ENCODE peak calls at places on chromosomes 4 and X, in seven cellular contexts. One of them, this sample, is unnamed. For H3K4me1, the result is how much of the 10 kb centered on the place peaks cover.

GRCh38 chrX:22109442-22109841 is 77.3 kb downstream of the PHEX start:
- DNase-seq in transverse colon: no peak
- DNase-seq in psoas muscle: no peak
- DNase-seq in kidney: no peak
- DNase-seq in OCI-LY7: no peak
- DNase-seq in esophagus squamous epithelium: no peak
- DNase-seq in osteoblast: peak
- DNase-seq in this sample: no peak

GRCh38 chr4:113131146-113131545 is 81.7 kb downstream of the ANK2 start:
- DNase-seq in transverse colon: no peak
- DNase-seq in psoas muscle: no peak
- DNase-seq in kidney: no peak
- DNase-seq in OCI-LY7: no peak
- DNase-seq in esophagus squamous epithelium: no peak
- DNase-seq in osteoblast: no peak
- DNase-seq in this sample: no peak

GRCh38 chr4:30605616-30606015 is 114.6 kb upstream of the PCDH7 start:
- DNase-seq in transverse colon: no peak
- DNase-seq in psoas muscle: no peak
- DNase-seq in kidney: no peak
- DNase-seq in OCI-LY7: no peak
- DNase-seq in esophagus squamous epithelium: no peak
- DNase-seq in osteoblast: no peak
- DNase-seq in this sample: no peak

GRCh38 chr4:28369504-28369903 is 1508.9 kb downstream of the STIM2 start:
- DNase-seq in transverse colon: no peak
- DNase-seq in psoas muscle: no peak
- DNase-seq in kidney: no peak
- DNase-seq in OCI-LY7: no peak
- DNase-seq in esophagus squamous epithelium: no peak
- DNase-seq in osteoblast: no peak
- DNase-seq in this sample: no peak

GRCh38 chr4:76665139-76665538 is 230.1 kb downstream of the SHROOM3 start:
- DNase-seq in transverse colon: peak
- DNase-seq in psoas muscle: no peak
- DNase-seq in kidney: no peak
- DNase-seq in OCI-LY7: no peak
- DNase-seq in esophagus squamous epithelium: no peak
- DNase-seq in osteoblast: no peak
- DNase-seq in this sample: peak

GRCh38 chr4:40721730-40722171 is 28.0 kb upstream of the NSUN7 start:
- DNase-seq in transverse colon: no peak
- DNase-seq in psoas muscle: no peak
- DNase-seq in kidney: no peak
- DNase-seq in OCI-LY7: no peak
- DNase-seq in esophagus squamous epithelium: no peak
- DNase-seq in osteoblast: no peak
- DNase-seq in this sample: no peak

GRCh38 chr4:56995525-56995924 is 16.8 kb downstream of the POLR2B start:
- DNase-seq in transverse colon: peak
- DNase-seq in psoas muscle: peak
- DNase-seq in kidney: no peak
- DNase-seq in OCI-LY7: no peak
- DNase-seq in esophagus squamous epithelium: no peak
- DNase-seq in osteoblast: peak
- DNase-seq in this sample: peak

GRCh38 chr4:28518781-28519180 is 1658.1 kb downstream of the STIM2 start:
- DNase-seq in transverse colon: no peak
- DNase-seq in psoas muscle: no peak
- DNase-seq in kidney: no peak
- DNase-seq in OCI-LY7: no peak
- DNase-seq in esophagus squamous epithelium: no peak
- DNase-seq in osteoblast: no peak
- DNase-seq in this sample: no peak

GRCh38 chr4:8033067-8033755 is 93.5 kb upstream of the AFAP1 start:
- DNase-seq in transverse colon: no peak
- DNase-seq in psoas muscle: no peak
- DNase-seq in kidney: no peak
- DNase-seq in OCI-LY7: no peak
- DNase-seq in esophagus squamous epithelium: no peak
- DNase-seq in osteoblast: peak
- DNase-seq in this sample: no peak

GRCh38 chr4:183798249-183798920 is 106.7 kb upstream of the STOX2 start:
- DNase-seq in transverse colon: peak
- DNase-seq in psoas muscle: no peak
- DNase-seq in kidney: peak
- DNase-seq in OCI-LY7: no peak
- DNase-seq in esophagus squamous epithelium: no peak
- DNase-seq in osteoblast: no peak
- DNase-seq in this sample: peak

GRCh38 chr4:113327513-113327912 is 278.1 kb downstream of the ANK2 start:
- DNase-seq in transverse colon: no peak
- DNase-seq in psoas muscle: no peak
- DNase-seq in kidney: no peak
- DNase-seq in OCI-LY7: no peak
- DNase-seq in esophagus squamous epithelium: no peak
- DNase-seq in osteoblast: no peak
- DNase-seq in this sample: peak

GRCh38 chr4:41216294-41217019 is 2.1 kb upstream of the APBB2 start:
- DNase-seq in transverse colon: peak
- DNase-seq in psoas muscle: peak
- DNase-seq in kidney: peak
- DNase-seq in OCI-LY7: peak
- DNase-seq in esophagus squamous epithelium: no peak
- DNase-seq in osteoblast: peak
- DNase-seq in this sample: peak

GRCh38 chrX:77009691-77010090 is 437.5 kb upstream of the FGF16 start:
- DNase-seq in transverse colon: no peak
- DNase-seq in psoas muscle: no peak
- DNase-seq in kidney: no peak
- DNase-seq in OCI-LY7: no peak
- DNase-seq in esophagus squamous epithelium: no peak
- DNase-seq in osteoblast: no peak
- DNase-seq in this sample: no peak

GRCh38 chr4:105613326-105613725 is 60.9 kb downstream of the ARHGEF38 start:
- DNase-seq in transverse colon: no peak
- DNase-seq in psoas muscle: no peak
- DNase-seq in kidney: no peak
- DNase-seq in OCI-LY7: no peak
- DNase-seq in esophagus squamous epithelium: no peak
- DNase-seq in osteoblast: no peak
- DNase-seq in this sample: no peak

GRCh38 chr4:39855909-39856512 is 121.7 kb downstream of the PDS5A start:
- DNase-seq in transverse colon: no peak
- DNase-seq in psoas muscle: no peak
- DNase-seq in kidney: no peak
- DNase-seq in OCI-LY7: no peak
- DNase-seq in esophagus squamous epithelium: no peak
- DNase-seq in osteoblast: no peak
- DNase-seq in this sample: peak

GRCh38 chr4:1366371-1367229 is 19.6 kb downstream of the UVSSA start:
- DNase-seq in transverse colon: no peak
- DNase-seq in psoas muscle: no peak
- DNase-seq in kidney: peak
- DNase-seq in OCI-LY7: no peak
- DNase-seq in esophagus squamous epithelium: no peak
- DNase-seq in osteoblast: peak
- DNase-seq in this sample: no peak

GRCh38 chr4:7431696-7432530 is 2.8 kb downstream of the PSAPL1 start:
- DNase-seq in transverse colon: no peak
- DNase-seq in psoas muscle: no peak
- DNase-seq in kidney: no peak
- DNase-seq in OCI-LY7: no peak
- DNase-seq in esophagus squamous epithelium: no peak
- DNase-seq in osteoblast: peak
- DNase-seq in this sample: no peak

GRCh38 chr4:25107827-25108516 is 52.3 kb downstream of the SEPSECS start:
- DNase-seq in transverse colon: peak
- DNase-seq in psoas muscle: no peak
- DNase-seq in kidney: no peak
- DNase-seq in OCI-LY7: no peak
- DNase-seq in esophagus squamous epithelium: no peak
- DNase-seq in osteoblast: no peak
- DNase-seq in this sample: peak

GRCh38 chrX:45710081-45710801 is 509.6 kb upstream of the DIPK2B start:
- DNase-seq in transverse colon: no peak
- DNase-seq in psoas muscle: no peak
- DNase-seq in kidney: no peak
- DNase-seq in OCI-LY7: no peak
- DNase-seq in esophagus squamous epithelium: no peak
- DNase-seq in osteoblast: peak
- DNase-seq in this sample: no peak

GRCh38 chrX:70970482-70970999 is 39.6 kb upstream of the SLC7A3 start:
- DNase-seq in transverse colon: no peak
- DNase-seq in psoas muscle: no peak
- DNase-seq in kidney: no peak
- DNase-seq in OCI-LY7: peak
- DNase-seq in esophagus squamous epithelium: no peak
- DNase-seq in osteoblast: peak
- DNase-seq in this sample: peak

GRCh38 chr4:23006756-23007155 is 314.0 kb downstream of the GBA3 start:
- DNase-seq in transverse colon: no peak
- DNase-seq in psoas muscle: no peak
- DNase-seq in kidney: no peak
- DNase-seq in OCI-LY7: no peak
- DNase-seq in esophagus squamous epithelium: no peak
- DNase-seq in osteoblast: no peak
- DNase-seq in this sample: no peak

GRCh38 chrX:152878976-152879755 is 18.7 kb upstream of the ZNF185 start:
- DNase-seq in transverse colon: no peak
- DNase-seq in psoas muscle: no peak
- DNase-seq in kidney: peak
- DNase-seq in OCI-LY7: no peak
- DNase-seq in esophagus squamous epithelium: no peak
- DNase-seq in osteoblast: no peak
- DNase-seq in this sample: no peak

GRCh38 chr4:37604464-37604863 is 81.7 kb downstream of the RELL1 start:
- DNase-seq in transverse colon: no peak
- DNase-seq in psoas muscle: no peak
- DNase-seq in kidney: no peak
- DNase-seq in OCI-LY7: no peak
- DNase-seq in esophagus squamous epithelium: no peak
- DNase-seq in osteoblast: no peak
- DNase-seq in this sample: no peak

GRCh38 chr4:72629540-72629939 is 60.5 kb upstream of the ADAMTS3 start:
- DNase-seq in transverse colon: no peak
- DNase-seq in psoas muscle: no peak
- DNase-seq in kidney: no peak
- DNase-seq in OCI-LY7: no peak
- DNase-seq in esophagus squamous epithelium: no peak
- DNase-seq in osteoblast: no peak
- DNase-seq in this sample: no peak

GRCh38 chrX:107766470-107767140 is 9.0 kb downstream of the TSC22D3 start:
- DNase-seq in transverse colon: peak
- DNase-seq in psoas muscle: peak
- DNase-seq in kidney: no peak
- DNase-seq in OCI-LY7: no peak
- DNase-seq in esophagus squamous epithelium: no peak
- DNase-seq in osteoblast: no peak
- DNase-seq in this sample: no peak

GRCh38 chr4:101339332-101339731 is 8.0 kb downstream of the PPP3CA start:
- DNase-seq in transverse colon: no peak
- DNase-seq in psoas muscle: no peak
- DNase-seq in kidney: no peak
- DNase-seq in OCI-LY7: no peak
- DNase-seq in esophagus squamous epithelium: no peak
- DNase-seq in osteoblast: no peak
- DNase-seq in this sample: no peak
- H3K4me3 ChIP-seq in transverse colon: no peak
- H3K4me3 ChIP-seq in psoas muscle: no peak
- H3K4me3 ChIP-seq in kidney: no peak
- H3K4me3 ChIP-seq in OCI-LY7: no peak
- H3K4me3 ChIP-seq in esophagus squamous epithelium: no peak
- H3K4me3 ChIP-seq in osteoblast: no peak
- H3K4me3 ChIP-seq in this sample: no peak

GRCh38 chr4:119025440-119025839 is 110.2 kb upstream of the MYOZ2 start:
- DNase-seq in transverse colon: peak
- DNase-seq in psoas muscle: no peak
- DNase-seq in kidney: no peak
- DNase-seq in OCI-LY7: no peak
- DNase-seq in esophagus squamous epithelium: no peak
- DNase-seq in osteoblast: no peak
- DNase-seq in this sample: peak

GRCh38 chr4:119026662-119027444 is 108.8 kb upstream of the MYOZ2 start:
- DNase-seq in transverse colon: peak
- DNase-seq in psoas muscle: peak
- DNase-seq in kidney: no peak
- DNase-seq in OCI-LY7: no peak
- DNase-seq in esophagus squamous epithelium: no peak
- DNase-seq in osteoblast: no peak
- DNase-seq in this sample: no peak

GRCh38 chr4:119025916-119026661 is 109.5 kb upstream of the MYOZ2 start:
- DNase-seq in transverse colon: peak
- DNase-seq in psoas muscle: peak
- DNase-seq in kidney: no peak
- DNase-seq in OCI-LY7: no peak
- DNase-seq in esophagus squamous epithelium: no peak
- DNase-seq in osteoblast: peak
- DNase-seq in this sample: peak

GRCh38 chr4:119027815-119028214 is 107.8 kb upstream of the MYOZ2 start:
- DNase-seq in transverse colon: no peak
- DNase-seq in psoas muscle: no peak
- DNase-seq in kidney: no peak
- DNase-seq in OCI-LY7: no peak
- DNase-seq in esophagus squamous epithelium: no peak
- DNase-seq in osteoblast: no peak
- DNase-seq in this sample: no peak

GRCh38 chr4:119024102-119024501 is 111.5 kb upstream of the MYOZ2 start:
- DNase-seq in transverse colon: no peak
- DNase-seq in psoas muscle: no peak
- DNase-seq in kidney: no peak
- DNase-seq in OCI-LY7: no peak
- DNase-seq in esophagus squamous epithelium: no peak
- DNase-seq in osteoblast: no peak
- DNase-seq in this sample: no peak
- H3K27ac ChIP-seq in transverse colon: peak
- H3K27ac ChIP-seq in psoas muscle: peak
- H3K27ac ChIP-seq in kidney: no peak
- H3K27ac ChIP-seq in OCI-LY7: no peak
- H3K27ac ChIP-seq in esophagus squamous epithelium: peak
- H3K27ac ChIP-seq in osteoblast: no peak
- H3K27ac ChIP-seq in this sample: no peak

GRCh38 chr4:86543080-86543479 is 51.0 kb upstream of the PTPN13 start:
- DNase-seq in transverse colon: no peak
- DNase-seq in psoas muscle: no peak
- DNase-seq in kidney: no peak
- DNase-seq in OCI-LY7: no peak
- DNase-seq in esophagus squamous epithelium: no peak
- DNase-seq in osteoblast: no peak
- DNase-seq in this sample: no peak
- H3K4me1 ChIP-seq in transverse colon: under half
- H3K4me1 ChIP-seq in psoas muscle: under half
- H3K4me1 ChIP-seq in kidney: under half
- H3K4me1 ChIP-seq in OCI-LY7: under half
- H3K4me1 ChIP-seq in esophagus squamous epithelium: under half
- H3K4me1 ChIP-seq in osteoblast: under half
- H3K4me1 ChIP-seq in this sample: under half

DNA sequence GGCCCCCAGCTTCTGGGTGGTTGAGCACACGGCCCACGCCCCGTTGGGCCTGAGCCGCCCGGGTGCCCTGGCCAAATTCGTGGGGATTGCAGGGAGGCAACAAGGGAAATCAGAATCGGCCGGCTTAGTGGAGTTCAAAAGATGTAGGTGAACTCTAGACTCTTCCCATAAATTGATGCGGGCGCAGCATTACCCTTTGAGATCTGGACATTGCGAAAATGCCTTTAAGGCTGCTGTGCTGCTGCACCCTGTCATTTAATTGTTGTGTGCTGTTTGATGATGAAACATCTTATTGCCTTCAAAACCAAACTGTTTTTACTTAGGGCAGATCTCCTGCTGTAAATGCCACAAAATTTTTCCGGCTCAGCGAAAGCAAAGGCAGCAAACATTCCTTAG is 409 bp upstream of the MPP1 start:
- DNase-seq in transverse colon: no peak
- DNase-seq in psoas muscle: no peak
- DNase-seq in kidney: no peak
- DNase-seq in OCI-LY7: no peak
- DNase-seq in esophagus squamous epithelium: no peak
- DNase-seq in osteoblast: peak
- DNase-seq in this sample: peak
- H3K4me3 ChIP-seq in transverse colon: peak
- H3K4me3 ChIP-seq in psoas muscle: peak
- H3K4me3 ChIP-seq in kidney: peak
- H3K4me3 ChIP-seq in OCI-LY7: peak
- H3K4me3 ChIP-seq in esophagus squamous epithelium: peak
- H3K4me3 ChIP-seq in osteoblast: peak
- H3K4me3 ChIP-seq in this sample: no peak

This sample was measured in small intestine.